ENCODE peak calls at places on chromosomes 2 and 18, in six cellular contexts. E is upper lobe of left lung, G is HepG2, B is K562, L is A549, T is GM12878. O is an unnamed sample.

GRCh38 chr18:49178736-49179135 is 228.0 kb upstream of the SMAD7 start:
- ATAC-seq in E (peak; percentile 45), G (peak; percentile 56), B (peak; percentile 55), L (no peak), T (peak; percentile 71), O (no peak)

GRCh38 chr2:232869138-232870001 is 694 bp upstream of the SNORC start:
- ATAC-seq in E (no peak), G (peak; percentile 67), B (peak; percentile 51), L (peak; percentile 26), T (no peak), O (no peak)

GRCh38 chr2:159265171-159265576 is 21.3 kb downstream of the WDSUB1 start:
- ATAC-seq in E (no peak), G (peak; percentile 37), B (peak; percentile 86), L (no peak), T (no peak), O (no peak)

GRCh38 chr18:71529708-71530303 is 1014.3 kb downstream of the CBLN2 start:
- ATAC-seq in E (no peak), G (no peak), B (no peak), L (no peak), T (no peak), O (no peak)

GRCh38 chr2:145644820-145645302 is 1124.9 kb upstream of the ZEB2 start:
- ATAC-seq in E (no peak), G (no peak), B (no peak), L (no peak), T (peak; percentile 99), O (no peak)

GRCh38 chr2:219571311-219572236 is at the start of gene OBSL1:
- ATAC-seq in E (peak; percentile 72), G (peak; percentile 85), B (peak; percentile 71), L (peak; percentile 55), T (no peak), O (peak; percentile 60)

GRCh38 chr18:60754413-60754812 is 381.8 kb upstream of the MC4R start:
- ATAC-seq in E (no peak), G (no peak), B (no peak), L (no peak), T (no peak), O (no peak)

GRCh38 chr2:116922414-116922813 is 892.1 kb upstream of the DDX18 start:
- ATAC-seq in E (no peak), G (no peak), B (no peak), L (no peak), T (no peak), O (no peak)

GRCh38 chr2:142892715-142893114 is 15.3 kb downstream of the KYNU start:
- ATAC-seq in E (no peak), G (peak; percentile 86), B (no peak), L (no peak), T (peak; percentile 98), O (no peak)

GRCh38 chr2:207395535-207396251 is 134.1 kb upstream of the CREB1 start:
- ATAC-seq in E (no peak), G (no peak), B (no peak), L (no peak), T (no peak), O (no peak)
- H3K4me1 ChIP-seq in E (no peaks in the 10 kb centered on the region), G (no peaks in the 10 kb centered on the region), B (peaks cover 31% of the 10 kb centered on the region), L (peaks cover 25% of the 10 kb centered on the region), T (no peaks in the 10 kb centered on the region), O (no peaks in the 10 kb centered on the region)

DNA sequence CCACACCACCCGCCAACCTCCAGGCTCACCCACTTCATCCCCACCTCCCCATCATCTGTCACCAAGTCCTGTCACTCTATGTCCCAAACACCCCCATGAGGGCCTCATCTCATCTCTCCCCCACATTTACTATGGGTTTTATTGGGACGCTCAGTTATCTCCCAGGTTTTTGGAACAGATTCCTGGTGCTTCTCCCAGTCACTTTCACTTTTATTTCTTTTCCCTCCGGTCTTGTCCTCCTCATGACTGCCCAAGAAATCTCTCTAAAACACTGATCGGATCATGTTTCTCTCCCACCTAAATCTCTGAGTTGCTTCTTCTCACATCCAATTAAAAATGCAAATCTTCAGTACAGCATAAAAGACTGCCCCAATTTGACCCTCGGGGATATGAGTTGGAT is 273.1 kb downstream of the PHLPP1 start:
- ATAC-seq in E (peak; percentile 18), G (no peak), B (no peak), L (no peak), T (no peak), O (no peak)
- H3K27ac ChIP-seq in E (no peak overlapping the region), G (no peak overlapping the region), B (no peak overlapping the region), L (no peak overlapping the region), T (no peak overlapping the region), O (no peak overlapping the region)

DNA sequence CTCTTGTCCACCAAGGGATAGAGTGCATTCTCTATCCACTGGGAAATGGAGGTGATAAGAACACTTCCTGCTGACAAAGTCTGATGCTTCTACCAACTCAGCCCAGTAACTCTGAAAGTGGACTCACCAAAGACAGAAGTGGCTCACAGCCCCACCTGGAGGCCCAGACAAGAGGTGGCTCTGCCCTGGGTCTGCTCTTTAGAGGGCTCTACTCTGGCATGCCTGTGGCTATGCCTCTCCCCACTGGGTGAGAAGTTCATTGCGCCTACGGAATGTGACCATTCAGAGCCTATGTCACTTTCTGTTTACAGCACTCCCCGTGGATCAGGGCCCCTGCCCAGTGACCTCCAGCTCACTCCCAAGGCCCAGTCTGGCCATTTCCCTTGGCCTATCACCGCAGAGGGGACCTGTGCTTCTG is 13.5 kb upstream of the XDH start:
- ATAC-seq in E (no peak), G (peak; percentile 95), B (peak; percentile 49), L (peak; percentile 53), T (peak; percentile 42), O (no peak)
- TF ChIP-seq EP300 in E (no peak), G (no peak), B (no peak), L (no peak), T (no peak), O (no peak)

GRCh38 chr18:9570255-9570654 is 44.1 kb downstream of the PPP4R1 start:
- ATAC-seq in E (no peak), G (no peak), B (no peak), L (no peak), T (no peak), O (no peak)
- H3K4me1 ChIP-seq in E (peaks cover 1% of the 10 kb centered on the region), G (no peaks in the 10 kb centered on the region), B (no peaks in the 10 kb centered on the region), L (peaks cover 8% of the 10 kb centered on the region), T (no peaks in the 10 kb centered on the region), O (no peaks in the 10 kb centered on the region)